ENCODE peak calls at places on chromosomes 11 and 22, in eight cellular contexts. Z, D, E, C, F, L, N and T are unnamed samples.

GRCh38 chr11:34585870-34586654 is 34.8 kb upstream of the EHF start:
- DNase-seq in Z (no peak), F (no peak), L (no peak), C (peak), N (peak), E (no peak), D (no peak), T (no peak)

GRCh38 chr11:119055901-119056300 is 1.1 kb downstream of the HYOU1 start:
- DNase-seq in L (no peak), F (no peak), C (peak), D (no peak), N (no peak), E (no peak), Z (no peak), T (no peak)

GRCh38 chr22:27299181-27300085 is 502.1 kb downstream of the MN1 start:
- DNase-seq in C (no peak), F (no peak), L (no peak), N (no peak), D (no peak), E (no peak), Z (no peak), T (no peak)

GRCh38 chr22:44316393-44317162 is 3.8 kb upstream of the SHISAL1 start:
- DNase-seq in N (no peak), Z (no peak), D (no peak), F (no peak), E (no peak), C (no peak), L (no peak), T (no peak)

GRCh38 chr11:21774212-21774611 is 418.7 kb upstream of the ANO5 start:
- DNase-seq in L (peak), E (peak), Z (no peak), F (no peak), N (no peak), C (no peak), D (no peak), T (no peak)

GRCh38 chr22:37145415-37146385 is 4.0 kb downstream of the IL2RB start:
- DNase-seq in D (no peak), N (no peak), L (no peak), Z (no peak), F (no peak), C (peak), E (no peak), T (no peak)

GRCh38 chr11:8638300-8638699 is 44.2 kb downstream of the TRIM66 start:
- DNase-seq in C (peak), L (no peak), F (no peak), Z (no peak), D (no peak), E (no peak), N (no peak), T (no peak)

GRCh38 chr11:115718945-115719344 is 214.7 kb upstream of the CADM1 start:
- DNase-seq in N (no peak), D (no peak), C (no peak), Z (no peak), E (no peak), L (no peak), F (no peak), T (no peak)

GRCh38 chr11:64044730-64045386 is 9.1 kb downstream of the FLRT1 start:
- DNase-seq in N (peak), E (no peak), Z (no peak), D (no peak), C (no peak), F (no peak), L (peak), T (no peak)

GRCh38 chr11:79045811-79046304 is 395.0 kb downstream of the TENM4 start:
- DNase-seq in C (peak), Z (no peak), N (no peak), D (no peak), L (no peak), E (no peak), F (no peak), T (no peak)

GRCh38 chr11:119550330-119550729 is 127.4 kb upstream of the THY1 start:
- DNase-seq in C (no peak), L (no peak), N (no peak), Z (no peak), F (no peak), D (no peak), E (no peak), T (no peak)

GRCh38 chr11:84476581-84476980 is 1150.6 kb downstream of the DLG2 start:
- DNase-seq in E (no peak), F (no peak), C (peak), Z (no peak), D (no peak), N (no peak), L (no peak), T (no peak)

GRCh38 chr11:126528075-126528474 is 172.6 kb downstream of the ST3GAL4 start:
- DNase-seq in L (no peak), E (no peak), Z (no peak), D (no peak), N (no peak), C (no peak), F (no peak), T (no peak)

GRCh38 chr11:4891996-4892640 is 10.4 kb downstream of the OR51T1 start:
- DNase-seq in C (peak), L (no peak), N (no peak), F (no peak), Z (no peak), D (no peak), E (no peak), T (no peak)

GRCh38 chr22:36405221-36405631 is 17.5 kb upstream of the MYH9 start:
- DNase-seq in D (no peak), Z (no peak), E (no peak), F (no peak), C (no peak), N (no peak), L (no peak), T (no peak)

GRCh38 chr11:1204381-1205101 is 18.3 kb upstream of the MUC5B start:
- DNase-seq in Z (no peak), F (no peak), D (no peak), N (no peak), L (no peak), E (no peak), C (no peak), T (no peak)

GRCh38 chr11:11620966-11621880 is 582 bp downstream of the GALNT18 start:
- DNase-seq in E (peak), D (no peak), C (peak), F (no peak), L (peak), N (peak), Z (no peak), T (no peak)